ENCODE peak calls at places on chromosomes 7 and 10, in five cellular contexts. S is foreskin fibroblast, A is uterus, J is tibial nerve, X is NB4. R is an unnamed sample.
A peak's percentile ranks its signal among the peaks of the same experiment; 100 is the strongest.

GRCh38 chr10:65313406-65313805 is 1612.4 kb upstream of the LRRTM3 start:
- DNase-seq in S (no peak), A (no peak), J (no peak), X (no peak), R (no peak)

GRCh38 chr7:101160917-101161316 is 4.5 kb downstream of the VGF start:
- DNase-seq in S (no peak), A (no peak), J (no peak), X (no peak), R (no peak)

GRCh38 chr7:125253454-125254182 is 324.0 kb upstream of the POT1 start:
- DNase-seq in S (no peak), A (no peak), J (no peak), X (no peak), R (no peak)

GRCh38 chr7:151661556-151661955 is 141.9 kb upstream of the RHEB start:
- DNase-seq in S (no peak), A (no peak), J (no peak), X (no peak), R (no peak)

GRCh38 chr7:151876112-151876898 is 610 bp downstream of the PRKAG2 start:
- DNase-seq in S (peak; percentile 60), A (peak; percentile 77), J (peak; percentile 79), X (peak; percentile 68), R (peak; percentile 74)

GRCh38 chr7:48168159-48168558 is 3.1 kb upstream of the ABCA13 start:
- DNase-seq in S (peak; percentile 5), A (no peak), J (no peak), X (peak; percentile 46), R (no peak)

GRCh38 chr7:81506609-81507008 is 263.2 kb downstream of the HGF start:
- DNase-seq in S (peak; percentile 8), A (no peak), J (no peak), X (no peak), R (no peak)

GRCh38 chr7:47474937-47475879 is 106.7 kb downstream of the TNS3 start:
- DNase-seq in S (peak; percentile 96), A (peak; percentile 83), J (peak; percentile 74), X (peak; percentile 97), R (no peak)

GRCh38 chr7:6443372-6443941 is 4.3 kb downstream of the DAGLB start:
- DNase-seq in S (peak; percentile 92), A (no peak), J (no peak), X (no peak), R (no peak)

GRCh38 chr10:132560248-132560731 is 22.7 kb downstream of the INPP5A start:
- DNase-seq in S (peak; percentile 49), A (no peak), J (no peak), X (peak; percentile 86), R (no peak)

GRCh38 chr10:26435852-26436251 is 2.3 kb upstream of the APBB1IP start:
- DNase-seq in S (no peak), A (no peak), J (no peak), X (no peak), R (no peak)

GRCh38 chr10:43048301-43049051 is 28.4 kb upstream of the RET start:
- DNase-seq in S (peak; percentile 30), A (peak; percentile 12), J (no peak), X (no peak), R (no peak)

GRCh38 chr10:59360605-59361515 is 1.5 kb downstream of the FAM13C start:
- DNase-seq in S (no peak), A (no peak), J (no peak), X (no peak), R (no peak)

GRCh38 chr10:11684717-11685645 is 57.2 kb upstream of the ECHDC3 start:
- DNase-seq in S (peak; percentile 39), A (peak; percentile 52), J (peak; percentile 43), X (peak; percentile 63), R (no peak)

GRCh38 chr10:109504401-109504800 is 418.9 kb downstream of the XPNPEP1 start:
- DNase-seq in S (no peak), A (no peak), J (no peak), X (no peak), R (no peak)

GRCh38 chr7:102434039-102434481 is 685 bp downstream of the ORAI2 start:
- DNase-seq in S (no peak), A (no peak), J (no peak), X (no peak), R (no peak)

GRCh38 chr10:50896721-50897120 is 11.3 kb upstream of the A1CF start:
- DNase-seq in S (no peak), A (no peak), J (no peak), X (no peak), R (no peak)

GRCh38 chr10:103645141-103646054 is 151.9 kb downstream of the NEURL1 start:
- DNase-seq in S (peak; percentile 99), A (peak; percentile 86), J (no peak), X (peak; percentile 93), R (no peak)

GRCh38 chr10:16116404-16117304 is 256.3 kb upstream of the MINDY3 start:
- DNase-seq in S (peak; percentile 0), A (no peak), J (no peak), X (peak; percentile 57), R (no peak)

GRCh38 chr7:19617921-19618320 is 90.9 kb downstream of the POLR1F start:
- DNase-seq in S (peak; percentile 1), A (no peak), J (no peak), X (no peak), R (no peak)

GRCh38 chr7:130896898-130897514 is 163.0 kb upstream of the KLF14 start:
- DNase-seq in S (peak; percentile 93), A (peak; percentile 83), J (no peak), X (peak; percentile 81), R (peak; percentile 70)

GRCh38 chr7:29193316-29194205 is 1.0 kb upstream of the CHN2 start:
- DNase-seq in S (peak; percentile 8), A (no peak), J (no peak), X (no peak), R (no peak)

GRCh38 chr10:132837905-132838304 is 52.0 kb upstream of the NKX6-2 start:
- DNase-seq in S (peak; percentile 14), A (no peak), J (no peak), X (no peak), R (no peak)

GRCh38 chr10:126058507-126058906 is 162.1 kb downstream of the FANK1 start:
- DNase-seq in S (no peak), A (no peak), J (no peak), X (no peak), R (no peak)

GRCh38 chr10:79947083-79947415 is 1.9 kb downstream of the SFTPD start:
- DNase-seq in S (no peak), A (no peak), J (no peak), X (no peak), R (no peak)

GRCh38 chr10:95289003-95289920 is 1.5 kb downstream of the PDLIM1 start:
- DNase-seq in S (no peak), A (no peak), J (no peak), X (no peak), R (no peak)

GRCh38 chr7:108947521-108947920 is 377.8 kb downstream of the DNAJB9 start:
- DNase-seq in S (no peak), A (no peak), J (no peak), X (no peak), R (no peak)

GRCh38 chr10:48598243-48598935 is 6.5 kb downstream of the ARHGAP22 start:
- DNase-seq in S (no peak), A (no peak), J (no peak), X (no peak), R (no peak)

DNA sequence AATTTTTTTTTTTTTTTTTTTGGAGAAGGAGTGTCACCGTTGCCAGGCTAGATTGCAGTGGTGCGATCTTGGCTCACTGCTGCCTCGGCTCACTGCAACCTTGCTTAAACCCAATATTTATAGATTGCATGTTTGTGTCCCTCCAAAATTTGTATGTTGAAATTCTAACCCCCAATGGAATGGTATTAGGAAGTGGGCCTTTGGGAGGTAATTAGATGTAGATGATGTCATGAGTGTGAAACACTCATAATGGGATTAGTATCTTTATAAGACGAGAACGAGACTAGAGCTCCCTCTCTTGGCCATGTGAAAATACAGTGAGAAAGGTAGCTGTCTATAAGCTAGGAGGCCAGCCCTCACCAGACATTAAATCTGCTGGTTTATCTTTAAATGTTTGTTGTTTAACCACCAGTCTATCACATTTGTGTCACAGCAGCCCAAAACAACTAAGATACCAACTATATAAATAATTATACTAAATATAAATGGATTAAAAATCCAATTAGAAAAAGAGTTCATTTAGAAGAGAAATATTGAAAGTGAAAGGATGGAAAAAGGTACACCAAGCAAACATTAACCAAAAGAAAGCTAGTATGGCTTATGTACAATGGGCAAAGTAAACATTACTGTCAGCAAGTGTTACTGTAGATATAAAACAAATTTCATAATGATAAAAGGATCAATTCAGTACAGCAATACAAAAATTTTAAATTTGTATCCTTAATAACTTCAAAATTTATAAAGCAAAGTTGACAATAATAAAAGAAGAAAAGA is 9.3 kb downstream of the TCAF1 start:
- DNase-seq in S (peak; percentile 76), A (no peak), J (no peak), X (peak; percentile 64), R (no peak)
- TF ChIP-seq CTCF in S (peak; percentile 13), A (no peak), J (no peak), X (peak; percentile 71), R (no peak)

DNA sequence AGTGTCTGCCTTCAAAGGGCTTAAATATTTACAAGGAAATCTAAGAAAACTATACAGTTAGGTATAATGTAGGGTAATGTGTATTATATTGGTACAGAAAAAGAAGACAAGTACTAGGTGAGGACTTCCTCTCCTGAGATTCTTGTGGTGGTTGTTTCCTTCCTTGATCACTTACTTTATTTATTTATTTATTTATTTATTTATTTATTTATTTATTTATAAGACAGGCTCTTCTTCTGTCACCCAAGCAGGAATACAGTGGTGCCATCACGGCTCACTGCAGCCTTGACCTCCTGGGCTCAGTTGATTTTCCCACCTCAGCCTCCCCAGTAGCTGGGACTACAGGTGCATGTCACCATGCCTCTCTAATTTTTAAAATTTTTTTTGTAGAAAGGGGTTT is 18.2 kb upstream of the DNAH11 start:
- DNase-seq in S (no peak), A (no peak), J (no peak), X (no peak), R (no peak)
- TF ChIP-seq CTCF in S (no peak), A (no peak), J (no peak), X (no peak), R (no peak)

DNA sequence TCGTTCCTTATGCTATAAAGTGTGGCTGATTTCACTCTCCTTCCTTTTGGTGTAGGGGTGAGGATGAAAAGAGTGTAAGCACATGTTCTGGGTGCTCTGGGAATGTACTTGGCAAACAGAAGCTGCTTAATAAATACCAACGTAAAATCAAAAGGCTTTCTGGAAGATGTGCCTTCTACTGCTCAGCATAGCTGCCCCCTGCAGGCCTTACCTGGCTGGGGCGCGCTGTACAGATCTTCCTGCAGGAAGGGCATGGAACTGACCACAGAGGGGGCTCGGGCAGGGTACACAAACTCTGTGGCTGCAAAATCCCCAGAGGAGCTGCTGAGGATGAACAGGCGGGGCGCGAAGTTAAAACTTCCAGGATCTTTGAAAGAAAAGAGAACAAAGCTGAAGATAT is 169.4 kb downstream of the SVIL start:
- DNase-seq in S (no peak), A (no peak), J (no peak), X (no peak), R (no peak)
- TF ChIP-seq CTCF in S (peak; percentile 16), A (no peak), J (no peak), X (peak; percentile 10), R (no peak)

GRCh38 chr7:116162236-116162635 is 48.1 kb upstream of the TES start:
- DNase-seq in S (no peak), A (no peak), J (no peak), X (no peak), R (no peak)

GRCh38 chr7:116165717-116166116 is 44.6 kb upstream of the TES start:
- DNase-seq in S (no peak), A (no peak), J (no peak), X (peak; percentile 27), R (no peak)

GRCh38 chr7:116164552-116164951 is 45.8 kb upstream of the TES start:
- DNase-seq in S (peak; percentile 77), A (no peak), J (no peak), X (no peak), R (no peak)

GRCh38 chr7:116161733-116162132 is 48.6 kb upstream of the TES start:
- DNase-seq in S (no peak), A (no peak), J (no peak), X (no peak), R (no peak)

GRCh38 chr7:116162992-116163391 is 47.3 kb upstream of the TES start:
- DNase-seq in S (no peak), A (no peak), J (no peak), X (no peak), R (no peak)
- TF ChIP-seq CTCF in S (peak; percentile 15), A (no peak), J (no peak), X (no peak), R (no peak)